ENCODE peak calls at places on chromosomes 6 and 20, in seven cellular contexts. K is pancreas, F is mesenchymal stem cell, Q is adrenal gland, U is MM.1S, X is uterus, Z is psoas muscle. G is an unnamed sample. For H3K4me1, the result is how much of the 10 kb centered on the place peaks cover.

GRCh38 chr6:42390228-42390934 is 61.3 kb downstream of the TRERF1 start:
- DNase-seq in K (no peak), F (no peak), Q (no peak), U (no peak), X (no peak), Z (no peak), G (peak)

GRCh38 chr20:4220756-4221155 is 205.4 kb upstream of the RNF24 start:
- DNase-seq in K (no peak), F (no peak), Q (no peak), U (no peak), X (no peak), Z (no peak), G (no peak)

GRCh38 chr20:8132015-8132631 is at the start of gene PLCB1:
- DNase-seq in K (peak), F (peak), Q (peak), U (peak), X (peak), Z (peak), G (no peak)

GRCh38 chr6:1686117-1687098 is 76.7 kb downstream of the FOXC1 start:
- DNase-seq in K (no peak), F (peak), Q (no peak), U (no peak), X (no peak), Z (no peak), G (no peak)

GRCh38 chr6:22323848-22324247 is 27.0 kb upstream of the PRL start:
- DNase-seq in K (no peak), F (peak), Q (no peak), U (no peak), X (no peak), Z (no peak), G (no peak)

GRCh38 chr6:130933712-130934200 is 106.5 kb downstream of the SMLR1 start:
- DNase-seq in K (no peak), F (peak), Q (no peak), U (no peak), X (no peak), Z (no peak), G (no peak)

GRCh38 chr20:41573955-41574354 is 44.2 kb downstream of the CHD6 start:
- DNase-seq in K (no peak), F (no peak), Q (no peak), U (no peak), X (no peak), Z (no peak), G (no peak)

GRCh38 chr6:156839591-156840001 is 62.4 kb downstream of the ARID1B start:
- DNase-seq in K (no peak), F (peak), Q (peak), U (no peak), X (peak), Z (no peak), G (no peak)

GRCh38 chr6:20817806-20818320 is 283.6 kb downstream of the CDKAL1 start:
- DNase-seq in K (no peak), F (no peak), Q (no peak), U (no peak), X (no peak), Z (no peak), G (no peak)

GRCh38 chr20:5073154-5074049 is 46.4 kb downstream of the PCNA start:
- DNase-seq in K (peak), F (peak), Q (peak), U (no peak), X (peak), Z (peak), G (peak)

GRCh38 chr20:47210470-47210869 is 146.0 kb downstream of the ZMYND8 start:
- DNase-seq in K (no peak), F (no peak), Q (no peak), U (no peak), X (no peak), Z (peak), G (no peak)

GRCh38 chr20:6265204-6265904 is 142.5 kb upstream of the FERMT1 start:
- DNase-seq in K (no peak), F (peak), Q (peak), U (peak), X (no peak), Z (no peak), G (peak)

GRCh38 chr6:47476794-47477496 is 644 bp upstream of the CD2AP start:
- DNase-seq in K (no peak), F (no peak), Q (no peak), U (no peak), X (no peak), Z (no peak), G (no peak)

GRCh38 chr6:73632346-73632745 is 21.4 kb downstream of the SLC17A5 start:
- DNase-seq in K (no peak), F (no peak), Q (no peak), U (no peak), X (no peak), Z (no peak), G (no peak)

GRCh38 chr6:149212892-149213786 is 104.4 kb upstream of the TAB2 start:
- DNase-seq in K (no peak), F (no peak), Q (no peak), U (no peak), X (no peak), Z (no peak), G (no peak)

GRCh38 chr6:22694092-22694724 is 124.8 kb downstream of the HDGFL1 start:
- DNase-seq in K (no peak), F (no peak), Q (no peak), U (no peak), X (no peak), Z (no peak), G (no peak)

GRCh38 chr20:24676978-24677370 is 207.5 kb downstream of the SYNDIG1 start:
- DNase-seq in K (no peak), F (no peak), Q (no peak), U (no peak), X (no peak), Z (no peak), G (no peak)

GRCh38 chr6:2616796-2617195 is 133.9 kb downstream of the MYLK4 start:
- DNase-seq in K (no peak), F (no peak), Q (no peak), U (no peak), X (no peak), Z (no peak), G (no peak)

GRCh38 chr6:42333622-42334021 is 116.0 kb upstream of the MRPS10 start:
- DNase-seq in K (no peak), F (no peak), Q (no peak), U (no peak), X (no peak), Z (no peak), G (no peak)

GRCh38 chr20:24568842-24569241 is 99.4 kb downstream of the SYNDIG1 start:
- DNase-seq in K (no peak), F (no peak), Q (no peak), U (no peak), X (no peak), Z (no peak), G (no peak)

GRCh38 chr6:16540804-16541752 is 220.2 kb downstream of the ATXN1 start:
- DNase-seq in K (no peak), F (no peak), Q (peak), U (no peak), X (peak), Z (peak), G (no peak)

GRCh38 chr6:137706065-137706422 is 161.0 kb upstream of the TNFAIP3 start:
- DNase-seq in K (no peak), F (no peak), Q (no peak), U (no peak), X (no peak), Z (no peak), G (no peak)

GRCh38 chr6:19697744-19698290 is 139.4 kb upstream of the ID4 start:
- DNase-seq in K (no peak), F (peak), Q (no peak), U (peak), X (no peak), Z (no peak), G (no peak)

DNA sequence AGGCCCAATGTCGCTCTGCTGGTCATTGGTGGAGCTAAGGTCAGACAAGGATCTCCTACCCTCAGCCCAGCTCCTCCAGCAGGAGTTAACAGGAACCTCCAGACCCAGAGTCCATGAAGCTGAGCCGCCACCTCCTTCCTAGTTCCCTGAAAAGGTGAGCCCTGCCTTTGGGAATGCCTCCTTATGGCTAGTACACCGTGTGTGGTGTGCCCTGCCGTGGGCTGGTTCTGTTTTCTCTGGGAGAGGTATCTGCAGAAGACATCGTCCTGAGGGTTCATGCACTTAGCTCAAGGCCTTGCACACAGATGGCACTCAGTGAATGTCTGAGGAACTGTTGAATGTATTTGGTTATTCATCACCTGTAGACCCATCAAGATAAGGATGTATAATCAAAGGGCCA is 15.3 kb downstream of the BANF2 start:
- DNase-seq in K (no peak), F (no peak), Q (no peak), U (no peak), X (no peak), Z (no peak), G (no peak)
- H3K4me1 ChIP-seq in K (under half), F (under half), Q (under half), U (under half), X (under half), Z (under half), G (under half)

GRCh38 chr20:62918137-62918536 is 8.2 kb downstream of the DIDO1 start:
- DNase-seq in K (no peak), F (no peak), Q (no peak), U (no peak), X (no peak), Z (no peak), G (peak)
- H3K4me1 ChIP-seq in K (half or more), F (under half), Q (half or more), U (under half), X (under half), Z (half or more), G (half or more)

DNA sequence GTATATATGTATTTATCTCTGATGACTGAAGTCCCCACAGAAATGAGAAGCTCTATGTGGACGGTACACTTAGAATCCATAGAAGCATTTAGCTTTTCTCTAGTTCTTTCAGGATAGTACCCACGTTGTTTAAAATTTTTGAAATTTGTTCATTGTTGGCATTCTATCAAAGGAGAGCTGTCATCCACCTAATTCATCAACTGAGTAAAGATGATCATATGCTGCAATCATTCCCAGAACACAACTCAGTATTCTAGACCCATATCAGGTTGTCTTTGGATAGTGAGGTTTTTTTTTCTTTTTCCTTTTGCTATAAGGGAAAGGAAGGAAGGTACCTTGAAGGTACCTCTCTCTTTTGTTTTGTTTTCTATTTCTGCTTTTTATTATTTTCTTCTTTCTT is 9.3 kb downstream of the SERAC1 start:
- DNase-seq in K (no peak), F (no peak), Q (no peak), U (no peak), X (no peak), Z (no peak), G (no peak)
- H3K4me1 ChIP-seq in K (under half), F (under half), Q (under half), U (under half), X (under half), Z (under half), G (under half)

GRCh38 chr20:32111287-32111686 is 1.8 kb downstream of the TM9SF4 start:
- DNase-seq in K (no peak), F (no peak), Q (no peak), U (no peak), X (no peak), Z (no peak), G (no peak)

GRCh38 chr20:32110173-32110704 is 725 bp downstream of the TM9SF4 start:
- DNase-seq in K (no peak), F (no peak), Q (no peak), U (no peak), X (no peak), Z (no peak), G (no peak)

GRCh38 chr20:32111763-32112162 is 2.2 kb downstream of the TM9SF4 start:
- DNase-seq in K (no peak), F (no peak), Q (no peak), U (no peak), X (no peak), Z (no peak), G (no peak)

GRCh38 chr20:32109392-32110172 is at the start of gene TM9SF4:
- DNase-seq in K (peak), F (peak), Q (peak), U (peak), X (peak), Z (peak), G (peak)

GRCh38 chr20:32110727-32111126 is 1.2 kb downstream of the TM9SF4 start:
- DNase-seq in K (no peak), F (no peak), Q (no peak), U (no peak), X (no peak), Z (no peak), G (no peak)
- H3K4me1 ChIP-seq in K (under half), F (under half), Q (under half), U (under half), X (under half), Z (under half), G (under half)

GRCh38 chr20:36246410-36246809 is 10.1 kb downstream of the AAR2 start:
- DNase-seq in K (no peak), F (no peak), Q (no peak), U (no peak), X (no peak), Z (no peak), G (no peak)
- H3K4me1 ChIP-seq in K (under half), F (under half), Q (under half), U (under half), X (under half), Z (under half), G (under half)

GRCh38 chr6:43669922-43670622 is 17.5 kb downstream of the MRPS18A start:
- DNase-seq in K (no peak), F (no peak), Q (no peak), U (peak), X (peak), Z (no peak), G (no peak)
- H3K4me1 ChIP-seq in K (under half), F (under half), Q (half or more), U (under half), X (under half), Z (half or more), G (under half)

GRCh38 chr20:48295966-48296421 is 510.7 kb upstream of the SULF2 start:
- DNase-seq in K (no peak), F (peak), Q (no peak), U (no peak), X (peak), Z (no peak), G (no peak)

GRCh38 chr20:48292806-48293205 is 507.5 kb upstream of the SULF2 start:
- DNase-seq in K (no peak), F (no peak), Q (no peak), U (no peak), X (no peak), Z (no peak), G (no peak)

GRCh38 chr20:48294942-48295341 is 509.7 kb upstream of the SULF2 start:
- DNase-seq in K (no peak), F (peak), Q (no peak), U (no peak), X (no peak), Z (no peak), G (no peak)

GRCh38 chr20:48294196-48294595 is 508.9 kb upstream of the SULF2 start:
- DNase-seq in K (no peak), F (no peak), Q (no peak), U (no peak), X (no peak), Z (no peak), G (no peak)

DNA sequence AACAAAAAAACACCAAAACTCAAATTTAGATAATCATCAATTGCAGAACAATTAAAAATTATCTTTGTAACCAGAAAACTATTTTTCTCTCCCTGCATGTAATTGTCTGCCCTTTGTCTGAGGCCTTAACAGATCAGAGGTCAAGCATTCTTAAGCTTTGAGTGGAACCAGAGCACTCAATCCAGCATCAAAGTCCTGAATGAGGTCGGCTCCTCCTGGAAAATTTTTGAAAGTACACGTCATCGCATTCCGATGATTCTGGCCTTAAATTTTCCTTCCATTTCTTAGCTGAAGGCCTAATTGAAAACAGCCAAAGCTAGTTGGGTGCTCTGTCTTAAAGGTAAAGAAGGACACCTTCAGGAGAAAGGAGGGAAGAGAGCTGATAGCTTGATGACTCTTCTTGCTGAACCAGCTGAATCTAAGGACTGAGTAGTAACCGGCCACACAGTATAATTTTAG is 510.2 kb upstream of the SULF2 start:
- DNase-seq in K (no peak), F (peak), Q (peak), U (no peak), X (peak), Z (no peak), G (no peak)
- H3K4me1 ChIP-seq in K (under half), F (under half), Q (under half), U (under half), X (under half), Z (under half), G (under half)

DNA sequence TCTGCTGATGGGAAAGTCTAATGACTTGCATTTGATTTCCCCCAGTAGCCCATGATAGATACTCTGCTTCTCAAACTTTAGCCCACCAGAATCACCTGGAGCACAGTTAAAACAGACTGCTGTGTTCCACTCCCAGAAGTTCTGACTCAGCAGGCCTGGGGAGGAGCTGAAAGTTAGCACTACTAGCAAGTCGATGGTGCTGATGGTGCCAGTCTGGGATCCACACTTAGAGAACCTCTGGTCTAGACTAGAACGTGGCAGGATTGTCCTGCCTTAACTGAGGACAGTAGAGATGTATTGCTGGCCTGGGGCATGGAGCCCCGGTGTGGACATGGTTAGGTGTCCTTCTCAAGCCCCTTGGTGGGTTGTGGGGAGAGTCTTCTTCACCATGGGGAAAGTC is 8.7 kb downstream of the TOX2 start:
- DNase-seq in K (no peak), F (no peak), Q (no peak), U (no peak), X (no peak), Z (no peak), G (no peak)
- H3K4me1 ChIP-seq in K (under half), F (under half), Q (under half), U (under half), X (under half), Z (under half), G (under half)

GRCh38 chr20:2212457-2213005 is 83.3 kb upstream of the TGM3 start:
- DNase-seq in K (no peak), F (no peak), Q (no peak), U (no peak), X (no peak), Z (no peak), G (no peak)
- H3K4me1 ChIP-seq in K (under half), F (under half), Q (under half), U (under half), X (under half), Z (under half), G (under half)